ENCODE peak calls at places on chromosomes 4 and X, in seven cellular contexts. G, Q, O, H, V, B and T are unnamed samples.

GRCh38 chr4:153560918-153561317 is 94.8 kb downstream of the TMEM131L start:
- DNase-seq in H (no peak), V (no peak), Q (no peak), O (no peak), B (peak; percentile 50), G (no peak), T (no peak)

GRCh38 chr4:183072181-183072580 is 26.9 kb upstream of the WWC2 start:
- DNase-seq in H (no peak), V (no peak), Q (no peak), G (no peak), O (no peak), B (no peak), T (no peak)

GRCh38 chrX:13396887-13397286 is 77.0 kb upstream of the ATXN3L start:
- DNase-seq in O (no peak), B (peak; percentile 68), V (no peak), H (no peak), G (no peak), Q (no peak), T (no peak)

GRCh38 chr4:164768516-164768915 is 14.6 kb downstream of the SMIM31 start:
- DNase-seq in B (peak; percentile 7), V (no peak), Q (no peak), G (no peak), O (peak; percentile 14), H (peak; percentile 31), T (no peak)

GRCh38 chrX:14095702-14096101 is 66.0 kb upstream of the GEMIN8 start:
- DNase-seq in H (peak; percentile 60), Q (peak; percentile 18), V (peak; percentile 74), G (no peak), O (peak; percentile 62), B (peak; percentile 77), T (peak; percentile 33)

GRCh38 chr4:37977471-37978452 is 17.6 kb downstream of the PTTG2 start:
- DNase-seq in H (peak; percentile 81), Q (peak; percentile 75), B (peak; percentile 87), V (peak; percentile 65), O (peak; percentile 87), G (peak; percentile 90), T (no peak)

GRCh38 chr4:108861339-108861738 is 98.5 kb upstream of the ETNPPL start:
- DNase-seq in G (no peak), H (no peak), Q (no peak), B (peak; percentile 37), V (peak; percentile 20), O (peak; percentile 36), T (no peak)

GRCh38 chr4:3353747-3354454 is 61.1 kb downstream of the RGS12 start:
- DNase-seq in V (no peak), G (no peak), H (no peak), B (no peak), Q (no peak), O (no peak), T (no peak)

GRCh38 chr4:158065176-158065575 is 107.6 kb downstream of the GASK1B start:
- DNase-seq in V (no peak), G (no peak), H (no peak), O (no peak), Q (no peak), B (no peak), T (no peak)

GRCh38 chr4:181525641-181526040 is 717.6 kb upstream of the TENM3 start:
- DNase-seq in H (no peak), O (no peak), G (no peak), B (no peak), Q (no peak), V (peak; percentile 53), T (no peak)

GRCh38 chr4:149523039-149523438 is 292.6 kb downstream of the IQCM start:
- DNase-seq in Q (no peak), H (no peak), O (no peak), G (no peak), B (no peak), V (no peak), T (no peak)

GRCh38 chrX:19107035-19107434 is 15.2 kb downstream of the ADGRG2 start:
- DNase-seq in B (no peak), O (no peak), H (no peak), V (no peak), Q (no peak), G (no peak), T (no peak)

GRCh38 chr4:152189451-152190179 is 346.3 kb downstream of the FBXW7 start:
- DNase-seq in H (peak; percentile 71), O (no peak), G (no peak), V (no peak), Q (no peak), B (no peak), T (no peak)

GRCh38 chrX:68721991-68722860 is 74.8 kb downstream of the STARD8 start:
- DNase-seq in G (peak; percentile 51), O (no peak), V (no peak), Q (no peak), H (no peak), B (no peak), T (no peak)

GRCh38 chr4:146916479-146917076 is 29.1 kb downstream of the TTC29 start:
- DNase-seq in H (peak; percentile 32), B (peak; percentile 59), Q (no peak), G (no peak), O (peak; percentile 48), V (peak; percentile 49), T (peak; percentile 49)

DNA sequence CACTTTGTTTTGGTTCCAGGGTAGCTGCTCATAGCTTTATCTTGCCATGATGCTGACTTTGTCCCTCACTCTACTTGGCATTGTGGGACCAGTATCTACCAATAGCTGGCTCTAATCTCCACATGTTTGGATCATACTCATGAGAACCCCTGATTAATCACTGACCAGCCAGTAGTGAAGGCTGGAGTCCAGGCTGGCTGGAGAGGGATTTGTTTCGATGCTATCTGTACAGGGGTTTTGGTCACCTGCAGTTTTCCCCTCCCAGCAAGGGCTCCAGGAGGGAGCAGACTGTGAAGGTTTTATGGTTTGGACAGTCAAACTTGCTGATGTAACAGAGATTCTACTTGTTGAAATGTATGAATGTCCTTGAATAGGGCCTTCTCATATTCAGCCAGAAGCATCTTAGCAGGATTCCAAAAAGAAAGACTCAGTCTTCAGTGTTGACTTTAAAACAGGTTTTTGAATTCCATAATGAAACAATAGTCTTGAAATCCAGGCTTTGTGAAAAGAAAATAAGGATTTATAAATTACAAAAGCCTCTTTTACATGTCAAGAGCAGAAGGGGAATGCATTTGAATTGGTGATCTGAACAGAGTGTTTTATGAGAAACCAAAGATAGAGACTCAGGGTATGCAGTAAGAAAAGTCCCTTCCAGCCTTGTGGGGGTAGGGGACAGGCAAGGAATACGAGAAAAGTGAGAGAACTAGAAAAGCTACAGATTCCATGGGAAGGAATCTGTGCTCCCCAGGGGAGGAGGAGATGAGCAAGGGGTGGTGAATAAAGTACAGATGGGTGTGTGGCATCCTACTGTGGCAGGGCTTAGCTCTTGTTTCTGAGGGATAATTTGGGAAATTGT is 103.1 kb upstream of the SHISA3 start:
- DNase-seq in H (no peak), B (no peak), V (no peak), Q (no peak), O (no peak), G (no peak), T (no peak)
- TF ChIP-seq CTCF in H (no peak), B (no peak), V (no peak), Q (no peak), O (no peak), G (no peak), T (no peak)

DNA sequence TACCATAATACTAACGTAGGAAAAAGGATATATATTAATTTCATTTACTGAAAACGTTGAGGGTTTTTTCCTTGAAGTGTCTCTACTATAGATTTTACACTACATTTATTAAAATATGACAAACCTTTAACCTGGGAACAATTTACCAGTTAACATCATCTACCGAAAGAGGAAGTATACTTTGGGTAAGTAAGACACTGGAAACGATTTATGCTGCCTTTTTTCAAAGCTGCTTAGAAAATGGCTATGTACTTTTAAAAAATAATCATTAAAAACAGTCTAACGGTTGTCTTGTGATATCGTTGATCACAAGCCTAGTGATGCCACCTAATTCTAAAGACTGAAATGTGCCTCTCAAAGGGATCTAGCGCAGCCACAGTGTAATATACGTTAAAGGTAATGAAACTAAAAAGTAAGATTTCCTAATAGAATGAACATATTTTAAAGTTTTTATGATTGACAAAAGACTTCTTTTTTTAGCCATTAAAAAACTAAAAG is 50.4 kb downstream of the STX18 start:
- DNase-seq in Q (no peak), V (no peak), G (no peak), O (no peak), B (no peak), H (no peak), T (no peak)
- H3K4me3 ChIP-seq in Q (peak overlapping the region; percentile 3), V (no peak overlapping the region), G (no peak overlapping the region), O (no peak overlapping the region), B (no peak overlapping the region), H (peak overlapping the region; percentile 56), T (no peak overlapping the region)

DNA sequence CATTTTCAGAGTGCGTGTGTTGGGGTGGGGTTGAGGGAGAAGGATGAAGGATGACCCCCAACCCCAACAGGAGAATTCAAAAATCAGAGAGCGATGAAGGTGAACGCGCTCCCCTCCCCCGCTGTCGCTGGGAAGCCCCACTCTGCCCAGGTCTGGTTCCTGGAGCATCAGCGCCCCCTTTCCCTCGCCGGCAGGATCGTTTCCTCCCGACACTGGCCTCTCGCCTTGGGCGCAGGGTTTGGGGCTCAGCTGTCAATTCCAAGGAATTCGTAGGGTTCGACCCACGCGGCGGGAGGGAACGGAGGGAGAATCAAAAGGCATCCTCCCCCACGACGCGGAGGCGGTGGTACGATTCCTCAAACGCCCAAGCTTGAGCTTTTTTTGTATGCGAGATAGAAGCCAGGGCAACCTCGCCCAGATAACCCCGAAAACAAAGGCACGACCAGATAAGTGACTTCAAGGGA is 997 bp upstream of the PDGFRA start:
- DNase-seq in O (peak; percentile 91), B (peak; percentile 96), Q (peak; percentile 75), G (peak; percentile 86), V (peak; percentile 92), H (peak; percentile 43), T (peak; percentile 55)
- TF ChIP-seq CTCF in O (peak; percentile 88), B (peak; percentile 92), Q (peak; percentile 43), G (peak; percentile 78), V (peak; percentile 84), H (peak; percentile 76), T (peak; percentile 91)

GRCh38 chr4:94995684-94996394 is 238.1 kb downstream of the BMPR1B start:
- DNase-seq in O (peak; percentile 20), H (no peak), V (peak; percentile 82), Q (no peak), G (peak; percentile 77), B (peak; percentile 5), T (no peak)
- H3K4me3 ChIP-seq in O (no peak overlapping the region), H (no peak overlapping the region), V (no peak overlapping the region), Q (peak overlapping the region; percentile 9), G (peak overlapping the region; percentile 52), B (no peak overlapping the region), T (peak overlapping the region; percentile 9)

DNA sequence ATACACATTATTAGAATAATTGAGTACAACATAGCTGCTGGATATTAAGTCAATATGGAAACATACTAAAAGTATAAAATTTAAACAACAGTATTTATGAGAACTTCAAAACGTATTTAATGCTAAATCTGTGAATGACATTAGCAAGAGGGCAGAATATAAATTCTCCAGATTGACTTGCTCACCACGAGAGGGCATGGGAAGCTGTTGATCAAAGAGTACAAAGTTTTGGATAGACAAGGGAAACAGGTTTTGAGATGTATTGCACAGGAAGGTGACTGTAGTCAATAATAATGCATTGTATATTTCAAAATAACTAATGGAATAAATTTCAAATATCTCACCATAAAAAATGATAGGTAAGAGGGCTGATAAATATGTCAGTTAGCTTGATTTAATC is 768.2 kb downstream of the CENPC start:
- DNase-seq in Q (no peak), H (no peak), O (no peak), B (no peak), G (no peak), V (no peak), T (no peak)
- TF ChIP-seq CTCF in Q (no peak), H (no peak), O (no peak), B (no peak), G (no peak), V (no peak), T (no peak)